ENCODE peak calls at places on chromosome 3, in nine cellular contexts. P is brain microvascular endothelial cell, N is stomach, D is lower lobe of right lung, R is right atrium auricular region, B is OCI-LY7, I is breast epithelium, A is heart right ventricle, V is colonic mucosa. T is an unnamed sample.

GRCh38 chr3:128804017-128804816 is 75.2 kb upstream of the ACAD9 start:
- DNase-seq in P (peak; percentile 23), N (no peak), D (no peak), R (no peak), B (peak; percentile 85), I (no peak), A (no peak), V (no peak), T (peak; percentile 49)

GRCh38 chr3:24521306-24522154 is 26.9 kb upstream of the THRB start:
- DNase-seq in P (no peak), N (peak; percentile 65), D (peak; percentile 74), R (peak; percentile 60), B (no peak), I (peak; percentile 64), A (peak; percentile 80), V (peak; percentile 68), T (no peak)

GRCh38 chr3:128736598-128736997 is 10.6 kb downstream of the RAB7A start:
- DNase-seq in P (no peak), N (no peak), D (no peak), R (no peak), B (no peak), I (no peak), A (no peak), V (no peak), T (no peak)

GRCh38 chr3:79011821-79012529 is 755.8 kb downstream of the ROBO1 start:
- DNase-seq in P (no peak), N (no peak), D (no peak), R (no peak), B (no peak), I (no peak), A (no peak), V (no peak), T (no peak)

GRCh38 chr3:149273096-149273751 is 51.6 kb upstream of the CP start:
- DNase-seq in P (peak; percentile 70), N (peak; percentile 40), D (no peak), R (no peak), B (peak; percentile 86), I (no peak), A (no peak), V (peak; percentile 53), T (peak; percentile 71)

GRCh38 chr3:16063603-16064002 is 110.9 kb upstream of the GALNT15 start:
- DNase-seq in P (no peak), N (no peak), D (no peak), R (no peak), B (no peak), I (no peak), A (no peak), V (no peak), T (no peak)

GRCh38 chr3:124766113-124767095 is 36.2 kb downstream of the UMPS start:
- DNase-seq in P (no peak), N (no peak), D (no peak), R (no peak), B (no peak), I (no peak), A (no peak), V (no peak), T (no peak)

GRCh38 chr3:149547413-149547812 is 72.9 kb downstream of the TM4SF4 start:
- DNase-seq in P (no peak), N (no peak), D (no peak), R (peak; percentile 78), B (no peak), I (no peak), A (peak; percentile 46), V (peak; percentile 56), T (no peak)

GRCh38 chr3:101635954-101636798 is 40.8 kb downstream of the ZBTB11 start:
- DNase-seq in P (peak; percentile 37), N (peak; percentile 58), D (peak; percentile 59), R (peak; percentile 61), B (peak; percentile 73), I (no peak), A (peak; percentile 55), V (peak; percentile 56), T (peak; percentile 67)

GRCh38 chr3:181629029-181629428 is 82.7 kb upstream of the SOX2 start:
- DNase-seq in P (no peak), N (no peak), D (no peak), R (no peak), B (no peak), I (no peak), A (no peak), V (no peak), T (no peak)

GRCh38 chr3:70816346-70816745 is 503.9 kb upstream of the MDFIC2 start:
- DNase-seq in P (no peak), N (no peak), D (no peak), R (no peak), B (no peak), I (no peak), A (no peak), V (no peak), T (no peak)

GRCh38 chr3:38455639-38456430 is 2.1 kb downstream of the ACVR2B start:
- DNase-seq in P (no peak), N (no peak), D (peak; percentile 55), R (no peak), B (no peak), I (no peak), A (no peak), V (no peak), T (no peak)

GRCh38 chr3:195697582-195698324 is 23.0 kb upstream of the MUC20 start:
- DNase-seq in P (peak; percentile 93), N (no peak), D (no peak), R (no peak), B (no peak), I (no peak), A (no peak), V (no peak), T (no peak)

GRCh38 chr3:24254649-24255048 is 240.0 kb downstream of the THRB start:
- DNase-seq in P (peak; percentile 78), N (no peak), D (no peak), R (no peak), B (no peak), I (no peak), A (no peak), V (no peak), T (no peak)

DNA sequence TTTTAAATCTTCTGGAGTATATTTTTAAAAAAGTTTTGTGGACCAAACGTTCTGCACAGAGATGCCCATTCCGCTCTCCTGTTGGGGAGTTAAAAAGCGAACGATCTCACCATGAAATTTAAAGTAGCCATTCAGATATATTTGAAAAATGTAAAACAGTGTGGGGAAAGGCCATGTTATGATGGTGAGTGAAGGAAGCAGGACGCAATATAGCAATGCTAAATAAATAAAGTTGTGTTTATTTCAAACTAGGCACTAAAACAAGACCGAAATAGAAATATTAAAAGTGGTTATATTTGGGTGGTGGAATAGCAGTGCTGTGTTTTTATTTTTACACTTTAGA is 327 bp upstream of the CCDC13 start:
- DNase-seq in P (no peak), N (no peak), D (no peak), R (no peak), B (no peak), I (no peak), A (no peak), V (no peak), T (no peak)
- H3K27ac ChIP-seq in P (peak overlapping the region; percentile 32), N (peak overlapping the region; percentile 33), D (peak overlapping the region; percentile 86), R (peak overlapping the region; percentile 63), B (no peak overlapping the region), I (no peak overlapping the region), A (peak overlapping the region; percentile 73), V (peak overlapping the region; percentile 49), T (no peak overlapping the region)

GRCh38 chr3:96996009-96996408 is 181.6 kb downstream of the EPHA6 start:
- DNase-seq in P (no peak), N (no peak), D (no peak), R (no peak), B (no peak), I (no peak), A (no peak), V (no peak), T (no peak)

GRCh38 chr3:97001611-97002010 is 187.2 kb downstream of the EPHA6 start:
- DNase-seq in P (no peak), N (no peak), D (no peak), R (no peak), B (no peak), I (no peak), A (no peak), V (no peak), T (no peak)
- H3K36me3 ChIP-seq in P (no peaks in the 10 kb centered on the region), N (no peaks in the 10 kb centered on the region), D (no peaks in the 10 kb centered on the region), R (no peaks in the 10 kb centered on the region), B (no peaks in the 10 kb centered on the region), I (no peaks in the 10 kb centered on the region), A (no peaks in the 10 kb centered on the region), V (no peaks in the 10 kb centered on the region), T (no peaks in the 10 kb centered on the region)

DNA sequence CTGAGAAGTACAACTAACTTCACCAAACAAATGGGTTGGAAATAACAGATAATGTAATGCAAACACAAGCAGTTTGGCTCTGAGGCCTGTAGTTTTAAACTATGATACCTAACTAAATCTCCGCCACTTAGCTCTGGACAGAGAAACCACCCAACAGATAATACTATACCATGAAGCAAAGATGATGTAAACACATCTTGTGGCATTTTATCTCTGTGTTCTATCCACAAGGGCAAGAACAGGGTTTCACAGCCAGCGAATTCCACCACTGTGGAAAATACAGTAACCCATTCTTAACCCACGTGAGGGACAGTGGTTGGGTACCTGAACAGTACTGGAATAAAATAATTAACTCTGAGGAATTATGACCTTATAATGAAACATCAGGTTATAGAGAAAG is 93.6 kb downstream of the P3H2 start:
- DNase-seq in P (no peak), N (no peak), D (no peak), R (no peak), B (no peak), I (no peak), A (no peak), V (no peak), T (no peak)
- H3K27ac ChIP-seq in P (no peak overlapping the region), N (no peak overlapping the region), D (no peak overlapping the region), R (no peak overlapping the region), B (no peak overlapping the region), I (no peak overlapping the region), A (no peak overlapping the region), V (no peak overlapping the region), T (no peak overlapping the region)

GRCh38 chr3:123489400-123490004 is 40.6 kb upstream of the ADCY5 start:
- DNase-seq in P (peak; percentile 52), N (peak; percentile 65), D (peak; percentile 59), R (peak; percentile 68), B (peak; percentile 47), I (peak; percentile 70), A (peak; percentile 76), V (peak; percentile 77), T (no peak)

GRCh38 chr3:123486460-123486859 is 37.6 kb upstream of the ADCY5 start:
- DNase-seq in P (no peak), N (no peak), D (no peak), R (no peak), B (no peak), I (no peak), A (no peak), V (no peak), T (no peak)

GRCh38 chr3:123488641-123489347 is 39.9 kb upstream of the ADCY5 start:
- DNase-seq in P (no peak), N (no peak), D (no peak), R (no peak), B (no peak), I (no peak), A (no peak), V (no peak), T (no peak)

GRCh38 chr3:123493912-123494311 is 45.0 kb upstream of the ADCY5 start:
- DNase-seq in P (no peak), N (no peak), D (no peak), R (no peak), B (no peak), I (no peak), A (no peak), V (no peak), T (no peak)

DNA sequence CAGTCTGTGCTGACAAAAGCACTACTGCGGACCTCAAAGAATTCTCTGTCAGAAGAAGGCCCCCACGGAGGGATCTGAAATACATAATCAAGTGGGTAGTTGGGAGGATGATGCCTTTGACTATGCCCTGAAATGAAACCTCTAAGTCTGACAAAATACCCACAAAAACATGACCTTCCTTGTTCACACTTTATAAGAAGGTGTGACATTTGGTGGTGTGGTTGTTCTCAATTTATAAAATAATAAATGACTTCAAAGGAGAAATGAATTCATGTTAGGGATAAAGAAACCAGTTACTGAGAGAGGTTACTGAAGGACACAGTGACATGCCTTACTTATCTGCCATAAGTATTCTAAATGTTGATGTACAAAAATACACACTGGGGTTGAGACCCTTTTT is 43.3 kb upstream of the ADCY5 start:
- DNase-seq in P (no peak), N (no peak), D (no peak), R (no peak), B (no peak), I (no peak), A (no peak), V (no peak), T (no peak)
- H3K36me3 ChIP-seq in P (no peaks in the 10 kb centered on the region), N (no peaks in the 10 kb centered on the region), D (peaks cover 37% of the 10 kb centered on the region), R (peaks cover 5% of the 10 kb centered on the region), B (no peaks in the 10 kb centered on the region), I (no peaks in the 10 kb centered on the region), A (peaks cover 16% of the 10 kb centered on the region), V (no peaks in the 10 kb centered on the region), T (peaks cover 25% of the 10 kb centered on the region)

T was measured in CD4-positive, CD25-positive, alpha-beta regulatory T cell.